ENCODE peak calls at places on chromosomes 3 and 15, in five cellular contexts. N, S, R, E and U are unnamed samples.

GRCh38 chr15:73994912-73995622 is 551 bp downstream of the PML start:
- DNase-seq in N (no peak), S (no peak), R (peak; percentile 41), E (no peak), U (no peak)

GRCh38 chr3:172341482-172342059 is 106.7 kb downstream of the GHSR start:
- DNase-seq in N (no peak), S (no peak), R (peak; percentile 43), E (peak; percentile 52), U (no peak)

GRCh38 chr3:63976862-63977180 is 46.5 kb downstream of the PSMD6 start:
- DNase-seq in N (no peak), S (no peak), R (no peak), E (no peak), U (no peak)

GRCh38 chr15:28456476-28457395 is 76.0 kb downstream of the GOLGA8G start:
- DNase-seq in N (peak; percentile 3), S (peak; percentile 12), R (no peak), E (no peak), U (no peak)

GRCh38 chr3:55059027-55059629 is 131.3 kb upstream of the LRTM1 start:
- DNase-seq in N (no peak), S (no peak), R (no peak), E (no peak), U (no peak)

GRCh38 chr15:78149805-78150751 is 916 bp downstream of the IDH3A start:
- DNase-seq in N (no peak), S (no peak), R (no peak), E (no peak), U (no peak)

GRCh38 chr3:149377408-149378111 is at the start of gene TM4SF1:
- DNase-seq in N (no peak), S (no peak), R (no peak), E (peak; percentile 61), U (no peak)

GRCh38 chr15:31069360-31070000 is 32.0 kb downstream of the TRPM1 start:
- DNase-seq in N (no peak), S (no peak), R (no peak), E (no peak), U (no peak)

GRCh38 chr3:58835075-58835474 is 168.5 kb upstream of the FAM3D start:
- DNase-seq in N (no peak), S (no peak), R (no peak), E (no peak), U (no peak)

GRCh38 chr15:98150531-98150930 is 190.0 kb downstream of the ARRDC4 start:
- DNase-seq in N (no peak), S (no peak), R (no peak), E (no peak), U (no peak)

GRCh38 chr3:40911264-40911663 is 288.0 kb upstream of the CTNNB1 start:
- DNase-seq in N (no peak), S (no peak), R (no peak), E (no peak), U (no peak)

GRCh38 chr15:29952245-29952644 is 130.0 kb upstream of the TJP1 start:
- DNase-seq in N (peak; percentile 81), S (no peak), R (no peak), E (no peak), U (no peak)

GRCh38 chr3:182501861-182502260 is 291.4 kb upstream of the ATP11B start:
- DNase-seq in N (no peak), S (no peak), R (no peak), E (no peak), U (no peak)

GRCh38 chr3:164903820-164904451 is 174.4 kb downstream of the SI start:
- DNase-seq in N (no peak), S (no peak), R (no peak), E (no peak), U (no peak)

GRCh38 chr3:161070252-161070930 is 34.8 kb downstream of the B3GALNT1 start:
- DNase-seq in N (no peak), S (peak; percentile 16), R (no peak), E (no peak), U (no peak)

GRCh38 chr3:76122007-76122406 is 336.7 kb upstream of the ZNF717 start:
- DNase-seq in N (no peak), S (no peak), R (no peak), E (no peak), U (no peak)

GRCh38 chr15:68578175-68578959 is 426 bp upstream of the CORO2B start:
- DNase-seq in N (peak; percentile 85), S (peak; percentile 78), R (no peak), E (peak; percentile 53), U (no peak)

GRCh38 chr3:54756330-54756731 is 171.5 kb downstream of the LRTM1 start:
- DNase-seq in N (no peak), S (no peak), R (no peak), E (no peak), U (no peak)

GRCh38 chr15:92902723-92903587 is 2.8 kb downstream of the CHD2 start:
- DNase-seq in N (no peak), S (no peak), R (no peak), E (no peak), U (no peak)

GRCh38 chr3:39249453-39250115 is 30.3 kb downstream of the CX3CR1 start:
- DNase-seq in N (no peak), S (no peak), R (no peak), E (no peak), U (no peak)

GRCh38 chr3:178536271-178537079 is at the start of gene KCNMB2:
- DNase-seq in N (no peak), S (no peak), R (no peak), E (no peak), U (no peak)

GRCh38 chr3:69324362-69325025 is 61.4 kb downstream of the FRMD4B start:
- DNase-seq in N (no peak), S (peak; percentile 65), R (peak; percentile 18), E (no peak), U (no peak)

GRCh38 chr3:46228259-46229222 is 13.7 kb upstream of the CCR3 start:
- DNase-seq in N (no peak), S (no peak), R (peak; percentile 80), E (peak; percentile 80), U (no peak)

GRCh38 chr3:180275176-180275575 is 238.4 kb upstream of the PEX5L start:
- DNase-seq in N (no peak), S (no peak), R (no peak), E (no peak), U (no peak)

GRCh38 chr3:195893121-195893449 is 15.3 kb downstream of the TNK2 start:
- DNase-seq in N (no peak), S (peak; percentile 46), R (no peak), E (no peak), U (no peak)

GRCh38 chr3:122576174-122576940 is 1.1 kb upstream of the PARP15 start:
- DNase-seq in N (no peak), S (no peak), R (no peak), E (no peak), U (no peak)

GRCh38 chr3:153160451-153161137 is 1.4 kb upstream of the RAP2B start:
- DNase-seq in N (peak; percentile 75), S (peak; percentile 16), R (peak; percentile 73), E (peak; percentile 60), U (peak; percentile 44)

GRCh38 chr3:153159771-153160397 is 2.1 kb upstream of the RAP2B start:
- DNase-seq in N (no peak), S (no peak), R (no peak), E (no peak), U (no peak)

GRCh38 chr3:153161714-153162512 is at the start of gene RAP2B:
- DNase-seq in N (peak; percentile 91), S (peak; percentile 92), R (peak; percentile 74), E (peak; percentile 98), U (peak; percentile 97)

GRCh38 chr3:153162513-153163348 is 705 bp downstream of the RAP2B start:
- DNase-seq in N (peak; percentile 21), S (no peak), R (no peak), E (peak; percentile 24), U (no peak)

DNA sequence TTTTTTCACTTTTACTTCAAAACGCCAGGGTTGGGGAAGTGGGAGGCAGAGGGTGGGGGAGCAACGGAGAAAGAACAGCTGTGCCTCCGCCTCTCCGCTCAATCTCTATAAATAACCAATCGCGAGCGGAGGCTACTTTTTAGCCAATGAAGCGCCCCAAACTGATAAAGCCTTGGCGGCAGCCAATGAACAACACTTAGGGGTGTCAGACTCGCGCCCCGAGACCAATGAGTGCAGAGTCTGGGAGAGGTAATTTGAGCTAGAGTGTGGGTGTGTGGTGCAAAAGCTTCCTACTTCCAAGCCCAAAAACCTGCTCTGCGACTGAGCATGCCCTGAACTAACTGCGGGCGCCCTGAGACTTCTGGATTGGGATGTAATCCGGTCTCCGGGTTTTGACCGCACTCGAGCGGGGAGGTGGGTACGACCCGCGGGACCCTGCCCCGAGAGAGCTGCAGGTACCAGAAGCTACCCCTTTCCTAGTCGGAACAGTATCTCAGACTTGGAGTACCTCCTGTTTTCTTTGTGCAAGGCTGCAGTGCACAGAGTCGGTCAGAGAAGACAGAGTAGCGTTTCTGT is 800 bp upstream of the RAP2B start:
- DNase-seq in N (peak; percentile 83), S (peak; percentile 68), R (peak; percentile 96), E (peak; percentile 96), U (peak; percentile 85)
- TF ChIP-seq CTCF in N (peak; percentile 1), S (no peak), R (no peak), E (no peak), U (no peak)

DNA sequence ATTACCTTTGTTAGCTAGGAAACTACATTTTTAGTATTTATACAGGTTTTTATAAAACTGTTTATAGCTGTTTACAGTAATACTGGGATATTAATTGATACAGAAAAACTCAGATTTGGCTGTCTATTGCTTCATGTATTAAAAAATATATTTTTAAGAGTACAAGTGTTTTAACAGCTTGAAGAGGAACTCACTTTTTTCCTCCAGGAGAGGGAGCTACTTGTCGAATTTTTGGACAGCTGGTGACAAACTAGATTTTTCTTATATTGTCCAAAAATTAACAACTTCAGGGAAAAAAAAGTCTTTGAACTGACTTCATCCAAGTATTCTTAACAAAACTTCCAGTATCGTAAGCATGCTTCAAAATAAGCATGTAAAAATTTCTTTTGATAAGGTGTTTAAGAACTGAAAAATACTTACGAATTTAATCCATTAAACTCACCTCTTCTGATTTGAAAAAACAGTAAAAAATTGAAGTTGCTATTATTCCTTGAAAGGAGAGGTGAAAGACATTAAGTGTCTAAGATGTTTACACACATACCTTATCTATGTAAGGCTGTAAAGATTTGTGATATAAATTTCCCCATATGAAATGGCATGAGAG is 4.0 kb downstream of the DIPK2A start:
- DNase-seq in N (no peak), S (no peak), R (no peak), E (peak; percentile 37), U (no peak)
- TF ChIP-seq CTCF in N (peak; percentile 75), S (peak; percentile 60), R (peak; percentile 2), E (peak; percentile 37), U (no peak)

DNA sequence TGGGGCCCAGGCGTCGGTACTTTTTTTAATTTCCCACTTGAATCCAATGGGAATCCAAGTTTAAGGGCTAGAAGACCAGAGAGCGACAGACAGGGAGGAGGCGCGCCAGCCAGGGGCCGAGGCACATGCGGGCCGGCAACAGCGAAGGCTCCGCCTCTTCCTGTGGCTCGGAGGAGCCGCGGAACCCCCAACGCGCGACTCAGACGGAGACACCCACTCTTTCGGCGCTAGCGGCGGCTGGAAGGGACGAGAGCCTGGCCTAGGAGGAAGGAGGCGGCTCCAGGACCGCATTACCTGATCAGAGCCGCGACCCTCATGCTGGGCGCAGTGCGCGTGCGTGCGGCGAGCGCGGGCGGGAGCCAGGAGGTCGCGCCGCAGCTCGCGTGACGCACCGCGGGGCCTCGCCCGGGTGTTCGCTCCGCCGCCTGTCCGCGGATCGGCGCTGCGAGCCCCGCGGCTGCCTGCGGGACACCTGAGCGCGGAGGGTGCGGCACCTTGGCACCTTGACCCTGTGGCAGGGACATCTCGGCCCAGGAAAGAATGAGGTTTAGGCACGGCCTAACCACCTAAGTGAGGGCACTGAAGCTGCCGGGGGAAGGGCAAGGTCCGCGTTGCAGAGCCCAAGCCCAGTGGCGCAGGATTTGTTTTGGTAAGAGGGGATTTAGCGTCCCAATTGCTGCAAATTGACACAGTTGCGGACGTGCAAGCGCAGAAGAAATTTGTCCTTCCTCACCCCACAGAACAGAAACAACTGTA is at the start of gene DPH6:
- DNase-seq in N (peak; percentile 73), S (peak; percentile 91), R (peak; percentile 72), E (peak; percentile 68), U (peak; percentile 40)
- TF ChIP-seq CTCF in N (no peak), S (no peak), R (no peak), E (no peak), U (no peak)

GRCh38 chr3:134754768-134755559 is 40.1 kb upstream of the EPHB1 start:
- DNase-seq in N (no peak), S (peak; percentile 60), R (peak; percentile 12), E (peak; percentile 9), U (no peak)
- TF ChIP-seq CTCF in N (no peak), S (peak; percentile 76), R (peak; percentile 76), E (peak; percentile 10), U (no peak)